ENCODE peak calls at places on chromosome 2, in four cellular contexts. S, H, L and G are unnamed samples.

GRCh38 chr2:111634050-111634784 is 249.8 kb downstream of the ANAPC1 start:
- DNase-seq in H (peak; percentile 50), L (no peak), S (no peak), G (no peak)

GRCh38 chr2:109129921-109130725 is 1.1 kb downstream of the SH3RF3 start:
- DNase-seq in L (no peak), S (peak; percentile 37), H (no peak), G (no peak)

GRCh38 chr2:166932032-166932431 is 43.8 kb downstream of the XIRP2 start:
- DNase-seq in S (no peak), L (no peak), H (no peak), G (no peak)

GRCh38 chr2:62817995-62818713 is 112.6 kb downstream of the EHBP1 start:
- DNase-seq in L (no peak), H (no peak), S (no peak), G (no peak)

GRCh38 chr2:60926751-60927568 is 45.6 kb downstream of the REL start:
- DNase-seq in H (no peak), L (no peak), S (peak; percentile 50), G (no peak)

GRCh38 chr2:42653908-42654445 is 85.5 kb downstream of the MTA3 start:
- DNase-seq in H (no peak), S (no peak), L (no peak), G (no peak)

GRCh38 chr2:100260712-100261620 is 61.3 kb downstream of the LONRF2 start:
- DNase-seq in S (peak; percentile 73), H (no peak), L (peak; percentile 64), G (peak; percentile 61)

GRCh38 chr2:240296611-240297552 is 138.6 kb upstream of the GPC1 start:
- DNase-seq in S (no peak), L (no peak), H (no peak), G (no peak)

GRCh38 chr2:130736487-130736886 is 7.6 kb downstream of the GPR148 start:
- DNase-seq in H (no peak), S (no peak), L (no peak), G (no peak)

GRCh38 chr2:54239427-54239826 is 16.6 kb downstream of the TSPYL6 start:
- DNase-seq in S (no peak), L (no peak), H (no peak), G (no peak)

GRCh38 chr2:172977330-172978052 is 98.2 kb upstream of the MAP3K20 start:
- DNase-seq in S (no peak), L (no peak), H (no peak), G (no peak)

GRCh38 chr2:113198790-113199612 is 25.2 kb downstream of the PSD4 start:
- DNase-seq in L (peak; percentile 91), S (peak; percentile 77), H (peak; percentile 70), G (peak; percentile 88)

GRCh38 chr2:45029215-45029614 is 20.0 kb upstream of the SIX2 start:
- DNase-seq in S (no peak), H (no peak), L (no peak), G (no peak)

GRCh38 chr2:240948905-240949790 is 43.0 kb downstream of the CROCC2 start:
- DNase-seq in H (no peak), L (no peak), S (peak; percentile 31), G (no peak)

GRCh38 chr2:46096272-46096671 is 200.9 kb upstream of the EPAS1 start:
- DNase-seq in L (no peak), S (no peak), H (no peak), G (no peak)

GRCh38 chr2:132670961-132671781 is 1.2 kb upstream of the LYPD1 start:
- DNase-seq in L (no peak), H (no peak), S (no peak), G (peak; percentile 11)

GRCh38 chr2:33477473-33478468 is 1.3 kb downstream of the RASGRP3 start:
- DNase-seq in S (peak; percentile 63), H (no peak), L (peak; percentile 65), G (no peak)

GRCh38 chr2:219149667-219150066 is 10.9 kb downstream of the NHEJ1 start:
- DNase-seq in H (no peak), L (no peak), S (no peak), G (no peak)

GRCh38 chr2:37711308-37711731 is 39.9 kb upstream of the CDC42EP3 start:
- DNase-seq in S (no peak), L (no peak), H (peak; percentile 30), G (peak; percentile 8)

GRCh38 chr2:160397530-160397865 is 96.1 kb downstream of the RBMS1 start:
- DNase-seq in S (no peak), L (no peak), H (no peak), G (no peak)

GRCh38 chr2:27776097-27776496 is 4.6 kb downstream of the MRPL33 start:
- DNase-seq in L (no peak), H (no peak), S (no peak), G (no peak)

GRCh38 chr2:121418494-121419058 is 112.1 kb upstream of the RNU4ATAC start:
- DNase-seq in H (no peak), S (no peak), L (no peak), G (no peak)

GRCh38 chr2:39128919-39129391 is 8.1 kb upstream of the SOS1 start:
- DNase-seq in L (no peak), H (peak; percentile 78), S (peak; percentile 78), G (no peak)

GRCh38 chr2:100104718-100105677 is 37.4 kb downstream of the AFF3 start:
- DNase-seq in L (peak; percentile 25), S (no peak), H (no peak), G (peak; percentile 37)

GRCh38 chr2:74364533-74365505 is 15.3 kb downstream of the DCTN1 start:
- DNase-seq in L (no peak), H (no peak), S (peak; percentile 21), G (no peak)

GRCh38 chr2:28640908-28641300 is 110.7 kb upstream of the PPP1CB start:
- DNase-seq in L (no peak), S (no peak), H (no peak), G (no peak)

GRCh38 chr2:239267411-239267941 is 133.3 kb downstream of the HDAC4 start:
- DNase-seq in S (peak; percentile 96), L (peak; percentile 85), H (peak; percentile 92), G (no peak)

GRCh38 chr2:227351639-227352038 is 26.6 kb downstream of the MFF start:
- DNase-seq in H (no peak), L (peak; percentile 21), S (no peak), G (no peak)